ENCODE peak calls at places on chromosomes 13 and 19, in six cellular contexts. R, P, E, X, W and Z are unnamed samples.

GRCh38 chr19:48445606-48446481 is at the start of gene GRWD1:
- DNase-seq in R (peak; percentile 95), P (peak; percentile 92), E (peak; percentile 93), X (peak; percentile 97), W (peak; percentile 98), Z (peak; percentile 98)

GRCh38 chr13:107035186-107035585 is 467.2 kb upstream of the ARGLU1 start:
- DNase-seq in R (no peak), P (no peak), E (no peak), X (no peak), W (no peak), Z (no peak)

GRCh38 chr13:20174656-20175405 is 14.0 kb upstream of the GJA3 start:
- DNase-seq in R (peak; percentile 93), P (no peak), E (peak; percentile 58), X (peak; percentile 91), W (no peak), Z (peak; percentile 90)

GRCh38 chr19:2549701-2550191 is 73.8 kb downstream of the GADD45B start:
- DNase-seq in R (peak; percentile 86), P (no peak), E (no peak), X (peak; percentile 95), W (no peak), Z (peak; percentile 93)

GRCh38 chr19:6873708-6874431 is 13.5 kb upstream of the ADGRE1 start:
- DNase-seq in R (no peak), P (no peak), E (no peak), X (no peak), W (no peak), Z (no peak)

GRCh38 chr13:98842074-98842473 is 89.6 kb upstream of the SLC15A1 start:
- DNase-seq in R (no peak), P (no peak), E (no peak), X (no peak), W (peak; percentile 67), Z (no peak)

GRCh38 chr19:6534451-6535093 is 3.7 kb downstream of the TNFSF9 start:
- DNase-seq in R (no peak), P (no peak), E (no peak), X (no peak), W (no peak), Z (no peak)

GRCh38 chr13:36038785-36039415 is 92.3 kb downstream of the DCLK1 start:
- DNase-seq in R (no peak), P (no peak), E (no peak), X (peak; percentile 65), W (no peak), Z (peak; percentile 19)

GRCh38 chr13:100954430-100955361 is 280.1 kb upstream of the TMTC4 start:
- DNase-seq in R (no peak), P (peak; percentile 8), E (no peak), X (peak; percentile 14), W (peak; percentile 80), Z (peak; percentile 3)

GRCh38 chr19:17627921-17628320 is 60.2 kb downstream of the UNC13A start:
- DNase-seq in R (no peak), P (no peak), E (no peak), X (no peak), W (no peak), Z (no peak)

GRCh38 chr19:8577741-8578140 is 499 bp upstream of the MYO1F start:
- DNase-seq in R (no peak), P (no peak), E (no peak), X (no peak), W (no peak), Z (no peak)

GRCh38 chr13:76823969-76824368 is 62.2 kb downstream of the KCTD12 start:
- DNase-seq in R (no peak), P (no peak), E (no peak), X (no peak), W (no peak), Z (no peak)

GRCh38 chr19:58356236-58356970 is 3.1 kb upstream of the A1BG start:
- DNase-seq in R (peak; percentile 43), P (no peak), E (no peak), X (peak; percentile 10), W (no peak), Z (peak; percentile 46)

GRCh38 chr13:39374741-39375189 is 228.2 kb downstream of the LHFPL6 start:
- DNase-seq in R (no peak), P (no peak), E (no peak), X (no peak), W (no peak), Z (peak; percentile 54)

GRCh38 chr13:92842145-92842544 is 384.5 kb upstream of the GPC6 start:
- DNase-seq in R (peak; percentile 49), P (no peak), E (no peak), X (peak; percentile 96), W (no peak), Z (peak; percentile 75)

GRCh38 chr13:19059016-19059780 is 122.4 kb downstream of the TUBA3C start:
- DNase-seq in R (no peak), P (no peak), E (no peak), X (no peak), W (no peak), Z (no peak)

GRCh38 chr19:1106841-1107654 is 3.3 kb downstream of the GPX4 start:
- DNase-seq in R (no peak), P (no peak), E (no peak), X (peak; percentile 67), W (no peak), Z (peak; percentile 56)